ENCODE peak calls at places on chromosomes 4 and X, in nine cellular contexts. U is epithelial cell of esophagus; A is OCI-M1; E is AML-193; J is effector CD4-positive, alpha-beta T cell; T is stimulated activated CD8-positive, alpha-beta memory T cell treated with anti-CD3 and anti-CD28 coated beads, Interleukin-4, amount 100 ng/mL, for 4 hours; F is posterior cingulate gyrus; R is MM.1S; H is DMS153. D is an unnamed sample.

GRCh38 chrX:46216406-46216805 is 328.8 kb downstream of the ZNF674 start:
- DNase-seq in U (no peak), A (no peak), E (no peak), J (no peak), T (no peak), F (no peak), R (no peak), H (no peak), D (no peak)

GRCh38 chr4:20532871-20533870 is 167.1 kb upstream of the PACRGL start:
- DNase-seq in U (no peak), A (no peak), E (no peak), J (no peak), T (no peak), F (no peak), R (no peak), H (no peak), D (no peak)

GRCh38 chr4:128812360-128812958 is 3.0 kb downstream of the JADE1 start:
- DNase-seq in U (peak), A (peak), E (peak), J (no peak), T (no peak), F (no peak), R (peak), H (peak), D (peak)

GRCh38 chrX:54357414-54358377 is at the start of gene WNK3:
- DNase-seq in U (peak), A (no peak), E (no peak), J (peak), T (no peak), F (peak), R (no peak), H (peak), D (peak)

GRCh38 chr4:23966720-23967119 is 76.9 kb upstream of the PPARGC1A start:
- DNase-seq in U (peak), A (peak), E (no peak), J (no peak), T (no peak), F (no peak), R (no peak), H (no peak), D (no peak)

GRCh38 chrX:25021132-25021498 is 5.3 kb upstream of the ARX start:
- DNase-seq in U (no peak), A (no peak), E (no peak), J (no peak), T (no peak), F (no peak), R (no peak), H (no peak), D (no peak)

GRCh38 chrX:91434351-91435168 is at the start of gene PABPC5:
- DNase-seq in U (peak), A (no peak), E (no peak), J (no peak), T (no peak), F (peak), R (no peak), H (peak), D (no peak)

GRCh38 chrX:116272881-116273280 is 102.3 kb downstream of the AGTR2 start:
- DNase-seq in U (peak), A (no peak), E (no peak), J (no peak), T (no peak), F (no peak), R (no peak), H (no peak), D (no peak)

GRCh38 chr4:143700060-143700419 is 435 bp downstream of the FREM3 start:
- DNase-seq in U (no peak), A (no peak), E (no peak), J (no peak), T (no peak), F (peak), R (no peak), H (no peak), D (no peak)

GRCh38 chrX:74080165-74080564 is 223.8 kb upstream of the ZCCHC13 start:
- DNase-seq in U (no peak), A (peak), E (no peak), J (no peak), T (no peak), F (no peak), R (no peak), H (no peak), D (no peak)

GRCh38 chrX:25941087-25941486 is 197.1 kb upstream of the MAGEB18 start:
- DNase-seq in U (peak), A (no peak), E (no peak), J (no peak), T (no peak), F (no peak), R (no peak), H (no peak), D (no peak)

GRCh38 chr4:168630445-168631187 is 133.8 kb downstream of the PALLD start:
- DNase-seq in U (peak), A (no peak), E (no peak), J (no peak), T (no peak), F (no peak), R (no peak), H (no peak), D (no peak)

GRCh38 chr4:41323186-41323585 is 66.5 kb downstream of the UCHL1 start:
- DNase-seq in U (no peak), A (no peak), E (no peak), J (no peak), T (no peak), F (no peak), R (no peak), H (no peak), D (no peak)